ENCODE peak calls at places on chromosomes 11 and 22, in five cellular contexts. One of them, this sample, is unnamed.

GRCh38 chr22:41343300-41343699 is 38.4 kb upstream of the TEF start:
- DNase-seq in epithelial cell of esophagus: no peak
- DNase-seq in HFF-Myc: no peak
- DNase-seq in foreskin fibroblast: no peak
- DNase-seq in GM10248: no peak
- DNase-seq in this sample: no peak

GRCh38 chr11:111745719-111746504 is 20.3 kb downstream of the PPP2R1B start:
- DNase-seq in HFF-Myc: no peak
- DNase-seq in GM10248: no peak
- DNase-seq in epithelial cell of esophagus: no peak
- DNase-seq in foreskin fibroblast: peak
- DNase-seq in this sample: no peak

GRCh38 chr22:39520874-39521857 is 804 bp downstream of the ATF4 start:
- DNase-seq in GM10248: peak
- DNase-seq in HFF-Myc: no peak
- DNase-seq in foreskin fibroblast: peak
- DNase-seq in epithelial cell of esophagus: peak
- DNase-seq in this sample: peak

GRCh38 chr11:119307219-119307618 is 9.7 kb downstream of the MCAM start:
- DNase-seq in epithelial cell of esophagus: no peak
- DNase-seq in HFF-Myc: no peak
- DNase-seq in GM10248: no peak
- DNase-seq in foreskin fibroblast: no peak
- DNase-seq in this sample: no peak

GRCh38 chr11:26651916-26652315 is 69.9 kb downstream of the SLC5A12 start:
- DNase-seq in epithelial cell of esophagus: peak
- DNase-seq in HFF-Myc: no peak
- DNase-seq in foreskin fibroblast: no peak
- DNase-seq in GM10248: no peak
- DNase-seq in this sample: no peak

GRCh38 chr11:70448983-70449567 is 50.7 kb downstream of the CTTN start:
- DNase-seq in GM10248: no peak
- DNase-seq in foreskin fibroblast: no peak
- DNase-seq in epithelial cell of esophagus: no peak
- DNase-seq in HFF-Myc: no peak
- DNase-seq in this sample: no peak

GRCh38 chr22:48697223-48697622 is 1130.5 kb downstream of the BRD1 start:
- DNase-seq in foreskin fibroblast: no peak
- DNase-seq in epithelial cell of esophagus: no peak
- DNase-seq in GM10248: no peak
- DNase-seq in HFF-Myc: no peak
- DNase-seq in this sample: no peak

GRCh38 chr11:5596611-5597201 is at the start of gene TRIM6:
- DNase-seq in GM10248: no peak
- DNase-seq in epithelial cell of esophagus: peak
- DNase-seq in HFF-Myc: no peak
- DNase-seq in foreskin fibroblast: peak
- DNase-seq in this sample: peak

GRCh38 chr22:47621253-47621652 is 858.8 kb downstream of the TBC1D22A start:
- DNase-seq in foreskin fibroblast: no peak
- DNase-seq in epithelial cell of esophagus: no peak
- DNase-seq in HFF-Myc: no peak
- DNase-seq in GM10248: no peak
- DNase-seq in this sample: peak

GRCh38 chr11:76880956-76881355 is 20.2 kb downstream of the ACER3 start:
- DNase-seq in HFF-Myc: no peak
- DNase-seq in GM10248: no peak
- DNase-seq in epithelial cell of esophagus: no peak
- DNase-seq in foreskin fibroblast: no peak
- DNase-seq in this sample: no peak

GRCh38 chr11:76885390-76886097 is 24.8 kb downstream of the ACER3 start:
- DNase-seq in HFF-Myc: no peak
- DNase-seq in epithelial cell of esophagus: peak
- DNase-seq in GM10248: no peak
- DNase-seq in foreskin fibroblast: peak
- DNase-seq in this sample: no peak

GRCh38 chr11:76878014-76878413 is 17.3 kb downstream of the ACER3 start:
- DNase-seq in GM10248: no peak
- DNase-seq in foreskin fibroblast: no peak
- DNase-seq in epithelial cell of esophagus: no peak
- DNase-seq in HFF-Myc: no peak
- DNase-seq in this sample: no peak

GRCh38 chr11:76880314-76880713 is 19.6 kb downstream of the ACER3 start:
- DNase-seq in GM10248: no peak
- DNase-seq in HFF-Myc: no peak
- DNase-seq in epithelial cell of esophagus: no peak
- DNase-seq in foreskin fibroblast: peak
- DNase-seq in this sample: no peak
- TF ChIP-seq CTCF in GM10248: no peak
- TF ChIP-seq CTCF in HFF-Myc: no peak
- TF ChIP-seq CTCF in epithelial cell of esophagus: no peak
- TF ChIP-seq CTCF in foreskin fibroblast: peak
- TF ChIP-seq CTCF in this sample: no peak

GRCh38 chr11:925158-925495 is 543 bp upstream of the AP2A2 start:
- DNase-seq in GM10248: no peak
- DNase-seq in HFF-Myc: no peak
- DNase-seq in foreskin fibroblast: no peak
- DNase-seq in epithelial cell of esophagus: no peak
- DNase-seq in this sample: no peak

GRCh38 chr11:921921-922678 is 3.6 kb upstream of the AP2A2 start:
- DNase-seq in foreskin fibroblast: no peak
- DNase-seq in HFF-Myc: no peak
- DNase-seq in GM10248: no peak
- DNase-seq in epithelial cell of esophagus: peak
- DNase-seq in this sample: no peak

GRCh38 chr11:924406-925157 is 1.1 kb upstream of the AP2A2 start:
- DNase-seq in epithelial cell of esophagus: no peak
- DNase-seq in foreskin fibroblast: no peak
- DNase-seq in GM10248: no peak
- DNase-seq in HFF-Myc: no peak
- DNase-seq in this sample: no peak

GRCh38 chr11:925496-926301 is at the start of gene AP2A2:
- DNase-seq in HFF-Myc: no peak
- DNase-seq in epithelial cell of esophagus: peak
- DNase-seq in foreskin fibroblast: peak
- DNase-seq in GM10248: peak
- DNase-seq in this sample: peak

GRCh38 chr11:923691-924405 is 1.8 kb upstream of the AP2A2 start:
- DNase-seq in GM10248: no peak
- DNase-seq in epithelial cell of esophagus: no peak
- DNase-seq in HFF-Myc: no peak
- DNase-seq in foreskin fibroblast: peak
- DNase-seq in this sample: no peak
- TF ChIP-seq CTCF in GM10248: no peak
- TF ChIP-seq CTCF in epithelial cell of esophagus: no peak
- TF ChIP-seq CTCF in HFF-Myc: no peak
- TF ChIP-seq CTCF in foreskin fibroblast: no peak
- TF ChIP-seq CTCF in this sample: no peak

GRCh38 chr22:35756722-35757121 is 39.0 kb downstream of the APOL5 start:
- DNase-seq in GM10248: no peak
- DNase-seq in epithelial cell of esophagus: no peak
- DNase-seq in foreskin fibroblast: no peak
- DNase-seq in HFF-Myc: no peak
- DNase-seq in this sample: no peak

GRCh38 chr22:35766654-35767580 is 49.2 kb downstream of the APOL5 start:
- DNase-seq in epithelial cell of esophagus: peak
- DNase-seq in GM10248: no peak
- DNase-seq in HFF-Myc: no peak
- DNase-seq in foreskin fibroblast: no peak
- DNase-seq in this sample: no peak

GRCh38 chr22:35758394-35758793 is 40.7 kb downstream of the APOL5 start:
- DNase-seq in foreskin fibroblast: no peak
- DNase-seq in HFF-Myc: no peak
- DNase-seq in GM10248: no peak
- DNase-seq in epithelial cell of esophagus: no peak
- DNase-seq in this sample: no peak

DNA sequence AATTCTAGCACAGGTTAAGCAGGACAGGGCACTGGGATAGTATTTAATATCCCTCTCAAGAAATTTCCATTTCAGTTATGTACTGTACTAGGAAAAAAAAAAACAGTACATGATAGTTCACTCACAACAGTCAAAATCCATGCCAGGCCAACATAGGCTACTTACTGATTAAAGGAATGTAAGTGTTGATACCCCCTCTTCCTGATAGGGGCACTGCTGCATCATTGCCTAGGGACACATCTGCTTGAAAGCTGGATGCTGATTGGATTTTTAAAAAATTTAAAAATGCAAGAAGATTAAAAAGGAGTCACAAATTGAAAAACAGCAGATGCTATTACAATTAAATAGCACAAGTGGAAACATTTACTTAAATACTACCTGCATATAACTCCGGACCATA is 43.4 kb downstream of the APOL5 start:
- DNase-seq in foreskin fibroblast: peak
- DNase-seq in HFF-Myc: no peak
- DNase-seq in GM10248: no peak
- DNase-seq in epithelial cell of esophagus: peak
- DNase-seq in this sample: no peak
- TF ChIP-seq CTCF in foreskin fibroblast: peak
- TF ChIP-seq CTCF in HFF-Myc: peak
- TF ChIP-seq CTCF in GM10248: no peak
- TF ChIP-seq CTCF in epithelial cell of esophagus: peak
- TF ChIP-seq CTCF in this sample: peak

GRCh38 chr22:28398355-28398754 is 281.3 kb downstream of the TTC28 start:
- DNase-seq in foreskin fibroblast: no peak
- DNase-seq in epithelial cell of esophagus: no peak
- DNase-seq in GM10248: no peak
- DNase-seq in HFF-Myc: no peak
- DNase-seq in this sample: no peak

GRCh38 chr22:28395920-28396447 is 283.7 kb downstream of the TTC28 start:
- DNase-seq in foreskin fibroblast: peak
- DNase-seq in GM10248: no peak
- DNase-seq in HFF-Myc: no peak
- DNase-seq in epithelial cell of esophagus: no peak
- DNase-seq in this sample: no peak

GRCh38 chr22:28398987-28399386 is 280.7 kb downstream of the TTC28 start:
- DNase-seq in HFF-Myc: no peak
- DNase-seq in foreskin fibroblast: no peak
- DNase-seq in epithelial cell of esophagus: no peak
- DNase-seq in GM10248: no peak
- DNase-seq in this sample: no peak

GRCh38 chr22:28395520-28395919 is 284.1 kb downstream of the TTC28 start:
- DNase-seq in epithelial cell of esophagus: no peak
- DNase-seq in foreskin fibroblast: no peak
- DNase-seq in HFF-Myc: no peak
- DNase-seq in GM10248: no peak
- DNase-seq in this sample: no peak

DNA sequence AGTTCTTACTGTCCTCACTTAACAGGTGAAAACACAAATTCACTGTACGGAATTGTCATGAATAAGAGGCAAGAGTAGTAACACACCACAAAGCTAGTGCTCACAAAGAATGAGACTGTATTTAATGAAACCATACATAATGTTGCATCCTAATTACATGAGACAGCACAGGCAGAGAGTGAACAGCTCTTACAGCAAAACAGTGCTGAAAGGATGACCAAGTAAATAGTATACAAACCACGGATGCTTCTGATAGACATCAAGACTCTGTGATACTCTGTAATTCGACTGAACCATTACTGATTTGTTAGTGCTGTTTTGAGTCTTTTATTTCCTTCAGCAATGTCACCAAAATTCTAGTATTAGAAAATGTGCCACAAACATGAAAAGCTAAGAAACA is 282.3 kb downstream of the TTC28 start:
- DNase-seq in HFF-Myc: no peak
- DNase-seq in epithelial cell of esophagus: no peak
- DNase-seq in GM10248: no peak
- DNase-seq in foreskin fibroblast: peak
- DNase-seq in this sample: no peak
- TF ChIP-seq CTCF in HFF-Myc: no peak
- TF ChIP-seq CTCF in epithelial cell of esophagus: no peak
- TF ChIP-seq CTCF in GM10248: no peak
- TF ChIP-seq CTCF in foreskin fibroblast: no peak
- TF ChIP-seq CTCF in this sample: no peak

DNA sequence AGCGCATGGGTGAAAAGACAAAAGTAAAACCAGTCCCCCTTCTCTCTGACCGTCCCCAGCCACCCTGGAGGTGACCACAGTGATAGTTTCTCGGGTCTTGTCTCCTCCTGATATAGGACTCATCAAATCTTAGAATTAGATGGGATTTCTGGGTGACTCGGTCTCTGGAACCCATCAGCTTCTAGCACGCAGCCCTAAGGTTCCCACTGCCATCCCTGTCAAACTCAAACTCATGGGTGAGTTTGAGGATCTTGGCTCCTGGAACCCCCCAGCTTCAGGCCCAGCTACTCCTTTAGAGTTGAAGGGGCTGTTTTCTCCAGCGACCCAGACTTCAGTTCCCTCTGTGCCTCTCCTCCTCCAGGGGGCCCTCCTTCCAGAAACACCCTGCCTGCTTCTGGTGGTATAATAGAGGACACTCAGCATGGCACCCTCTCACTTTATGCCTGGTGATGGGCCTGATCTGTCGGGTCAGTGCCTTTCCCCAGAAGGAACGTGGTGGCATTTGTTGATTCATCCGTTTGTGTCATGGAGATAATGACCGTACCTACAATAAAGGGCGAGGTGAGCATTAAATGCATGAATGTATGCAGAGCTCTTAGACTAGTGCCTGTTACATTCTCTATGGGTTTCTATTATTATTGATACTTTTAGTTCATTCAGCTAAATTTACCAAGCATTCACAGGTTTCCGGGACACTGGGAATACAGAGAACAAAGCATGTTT is 31.7 kb downstream of the MCM5 start:
- DNase-seq in HFF-Myc: no peak
- DNase-seq in GM10248: no peak
- DNase-seq in foreskin fibroblast: no peak
- DNase-seq in epithelial cell of esophagus: no peak
- DNase-seq in this sample: no peak
- TF ChIP-seq CTCF in HFF-Myc: no peak
- TF ChIP-seq CTCF in GM10248: no peak
- TF ChIP-seq CTCF in foreskin fibroblast: peak
- TF ChIP-seq CTCF in epithelial cell of esophagus: no peak
- TF ChIP-seq CTCF in this sample: no peak

DNA sequence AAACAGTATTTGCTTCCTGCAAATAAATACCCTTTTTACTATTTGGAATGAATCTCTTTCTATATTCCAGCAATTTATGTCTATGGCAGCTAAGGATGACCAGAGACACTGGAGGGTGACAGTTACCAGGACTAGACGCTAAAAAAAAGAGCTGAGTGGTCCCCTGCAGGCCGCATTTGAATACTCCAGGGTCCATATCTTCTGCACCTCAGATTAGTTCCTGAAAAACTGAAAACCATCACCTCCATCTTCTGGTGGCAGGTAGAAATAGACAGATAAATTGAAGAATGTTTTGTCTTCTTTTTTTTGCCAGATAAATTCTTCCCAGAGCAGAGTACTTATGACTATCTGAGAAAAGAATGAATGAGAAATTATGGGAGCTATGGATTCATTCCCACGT is 145.6 kb downstream of the CSNK2A3 start:
- DNase-seq in HFF-Myc: no peak
- DNase-seq in GM10248: no peak
- DNase-seq in foreskin fibroblast: no peak
- DNase-seq in epithelial cell of esophagus: no peak
- DNase-seq in this sample: no peak
- TF ChIP-seq CTCF in HFF-Myc: no peak
- TF ChIP-seq CTCF in GM10248: no peak
- TF ChIP-seq CTCF in foreskin fibroblast: no peak
- TF ChIP-seq CTCF in epithelial cell of esophagus: no peak
- TF ChIP-seq CTCF in this sample: no peak